ENCODE peak calls at places on chromosomes 6 and 20, in nine cellular contexts. F is foreskin fibroblast, T is A549, E is LNCaP clone FGC, B is pancreas, C is neural progenitor cell, W is upper lobe of right lung, N is fibroblast of pulmonary artery, G is cardiac fibroblast. O is an unnamed sample.

GRCh38 chr20:51525241-51526104 is 17.0 kb downstream of the NFATC2 start:
- DNase-seq in B (no peak), T (no peak), F (no peak), G (no peak), C (no peak), W (no peak), N (no peak), E (no peak), O (no peak)

GRCh38 chr6:93337014-93337413 is 82.3 kb downstream of the EPHA7 start:
- DNase-seq in T (no peak), G (no peak), B (no peak), E (no peak), W (no peak), N (no peak), C (no peak), F (no peak), O (no peak)

GRCh38 chr6:137223370-137224131 is 4.4 kb upstream of the IFNGR1 start:
- DNase-seq in C (no peak), F (no peak), T (peak; percentile 75), N (peak; percentile 97), W (no peak), B (no peak), G (peak; percentile 90), E (peak; percentile 80), O (peak; percentile 98)

GRCh38 chr6:81806793-81807565 is 54.5 kb upstream of the TENT5A start:
- DNase-seq in F (no peak), E (peak; percentile 54), B (no peak), G (no peak), W (no peak), C (peak; percentile 16), T (no peak), N (no peak), O (no peak)

GRCh38 chr6:96066376-96066775 is 50.6 kb downstream of the FUT9 start:
- DNase-seq in N (no peak), F (no peak), B (no peak), W (no peak), G (no peak), E (no peak), T (no peak), C (no peak), O (no peak)

GRCh38 chr6:16136536-16137450 is 7.9 kb downstream of the MYLIP start:
- DNase-seq in C (no peak), N (peak; percentile 65), T (peak; percentile 5), E (no peak), W (no peak), F (peak; percentile 85), B (no peak), G (peak; percentile 65), O (peak; percentile 90)

GRCh38 chr6:109255946-109256628 is 126.2 kb downstream of the CD164 start:
- DNase-seq in T (no peak), B (no peak), G (peak; percentile 25), C (no peak), N (no peak), W (no peak), F (no peak), E (peak; percentile 94), O (peak; percentile 12)

GRCh38 chr6:41599836-41600445 is 38.3 kb upstream of the MDFI start:
- DNase-seq in W (peak; percentile 32), T (no peak), F (no peak), G (no peak), B (no peak), N (no peak), E (no peak), C (no peak), O (no peak)

GRCh38 chr20:31698803-31699718 is 23.6 kb downstream of the BCL2L1 start:
- DNase-seq in N (peak; percentile 93), F (peak; percentile 94), W (no peak), T (peak; percentile 87), C (no peak), G (peak; percentile 92), E (no peak), B (no peak), O (peak; percentile 98)

GRCh38 chr6:20574355-20574754 is 40.1 kb downstream of the CDKAL1 start:
- DNase-seq in F (no peak), W (no peak), B (no peak), G (no peak), T (no peak), E (no peak), C (no peak), N (no peak), O (no peak)

GRCh38 chr20:9583151-9583550 is 68.8 kb downstream of the LAMP5 start:
- DNase-seq in N (no peak), T (no peak), E (no peak), C (no peak), F (no peak), B (no peak), W (no peak), G (no peak), O (no peak)

GRCh38 chr6:109465772-109466171 is 10.2 kb upstream of the MICAL1 start:
- DNase-seq in F (no peak), C (no peak), E (peak; percentile 87), N (no peak), W (peak; percentile 91), B (no peak), G (no peak), T (no peak), O (no peak)

GRCh38 chr6:43954311-43955131 is 172.7 kb downstream of the MRPL14 start:
- DNase-seq in F (no peak), N (no peak), T (no peak), C (no peak), W (no peak), E (no peak), G (no peak), B (peak; percentile 59), O (no peak)

GRCh38 chr6:125099211-125100017 is 54.2 kb upstream of the TPD52L1 start:
- DNase-seq in E (no peak), F (peak; percentile 61), G (peak; percentile 67), C (peak; percentile 72), N (peak; percentile 69), B (peak; percentile 73), W (peak; percentile 82), T (peak; percentile 85), O (peak; percentile 54)

GRCh38 chr20:3651204-3651970 is 11.8 kb downstream of the GFRA4 start:
- DNase-seq in T (no peak), C (no peak), E (no peak), N (no peak), G (no peak), B (no peak), F (no peak), W (no peak), O (no peak)

GRCh38 chr6:109031416-109031815 is 63.2 kb downstream of the SESN1 start:
- DNase-seq in W (no peak), T (no peak), G (no peak), C (no peak), B (no peak), E (no peak), F (no peak), N (no peak), O (no peak)

GRCh38 chr6:68296126-68296525 is 339.0 kb upstream of the ADGRB3 start:
- DNase-seq in C (no peak), W (no peak), E (no peak), G (peak; percentile 55), F (no peak), T (no peak), B (no peak), N (peak; percentile 41), O (peak; percentile 74)

GRCh38 chr6:2871922-2872321 is 30.3 kb upstream of the SERPINB1 start:
- DNase-seq in T (no peak), W (no peak), C (no peak), F (no peak), E (no peak), N (no peak), B (no peak), G (no peak), O (no peak)

GRCh38 chr6:87700351-87700728 is 1.7 kb downstream of the AKIRIN2 start:
- DNase-seq in G (peak; percentile 32), N (no peak), C (no peak), B (no peak), W (no peak), T (no peak), F (no peak), E (no peak), O (no peak)

GRCh38 chr6:87699576-87699975 is 2.5 kb downstream of the AKIRIN2 start:
- DNase-seq in C (no peak), N (no peak), W (no peak), T (no peak), B (no peak), F (no peak), G (no peak), E (no peak), O (no peak)

GRCh38 chr6:87701676-87702588 is at the start of gene AKIRIN2:
- DNase-seq in W (peak; percentile 97), F (peak; percentile 98), C (peak; percentile 99), T (peak; percentile 98), N (peak; percentile 100), B (peak; percentile 96), G (peak; percentile 100), E (peak; percentile 79), O (peak; percentile 100)

GRCh38 chr6:87702589-87702945 is 534 bp upstream of the AKIRIN2 start:
- DNase-seq in G (peak; percentile 67), C (peak; percentile 84), T (peak; percentile 46), N (peak; percentile 72), E (no peak), W (no peak), F (peak; percentile 35), B (no peak), O (peak; percentile 84)

GRCh38 chr6:87700729-87701675 is 1.0 kb downstream of the AKIRIN2 start:
- DNase-seq in G (peak; percentile 57), T (peak; percentile 63), N (peak; percentile 57), B (peak; percentile 85), C (peak; percentile 55), F (peak; percentile 86), E (no peak), W (no peak), O (peak; percentile 53)
- TF ChIP-seq CTCF in G (no peak), T (no peak), N (no peak), B (no peak), C (no peak), F (no peak), E (no peak), W (no peak), O (peak; percentile 16)

GRCh38 chr6:45423901-45424627 is 46.3 kb upstream of the SUPT3H start:
- DNase-seq in E (no peak), W (peak; percentile 69), C (peak; percentile 65), G (peak; percentile 47), F (no peak), N (no peak), B (peak; percentile 55), T (no peak), O (peak; percentile 55)
- H3K4me3 ChIP-seq in E (no peak overlapping the region), W (peak overlapping the region; percentile 58), C (peak overlapping the region; percentile 63), G (peak overlapping the region; percentile 86), F (peak overlapping the region; percentile 96), N (peak overlapping the region; percentile 93), B (peak overlapping the region; percentile 43), T (no peak overlapping the region), O (peak overlapping the region; percentile 95)

GRCh38 chr6:107459283-107460073 is at the start of gene PDSS2:
- DNase-seq in C (peak; percentile 99), N (peak; percentile 96), W (peak; percentile 100), B (peak; percentile 98), E (peak; percentile 94), F (peak; percentile 96), T (peak; percentile 95), G (peak; percentile 97), O (peak; percentile 96)
- TF ChIP-seq CTCF in C (peak; percentile 65), N (peak; percentile 65), W (peak; percentile 59), B (no peak), E (peak; percentile 64), F (peak; percentile 47), T (peak; percentile 23), G (peak; percentile 62), O (peak; percentile 71)

DNA sequence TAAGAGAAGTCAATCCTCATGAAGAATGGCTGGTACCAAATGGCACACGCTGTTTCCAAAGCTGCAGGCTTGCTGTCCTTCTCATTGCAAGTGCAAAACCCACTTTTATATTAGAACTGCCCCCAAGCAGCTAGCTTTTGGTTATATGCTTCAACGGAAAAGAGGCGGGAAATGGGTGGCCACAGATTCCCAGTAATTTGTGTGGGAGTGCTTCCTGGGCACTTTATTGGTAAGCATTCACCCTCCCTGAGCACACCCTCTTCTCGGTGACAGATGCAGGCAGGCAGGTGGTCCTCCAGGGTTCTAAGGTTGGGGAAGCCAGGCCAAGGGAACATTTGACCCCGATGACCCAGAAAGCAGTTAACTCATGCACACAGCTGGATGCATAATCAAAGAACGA is 29.1 kb downstream of the PRDM1 start:
- DNase-seq in T (no peak), B (no peak), G (no peak), W (no peak), E (no peak), C (no peak), F (no peak), N (no peak), O (no peak)
- H3K4me3 ChIP-seq in T (no peak overlapping the region), B (no peak overlapping the region), G (no peak overlapping the region), W (no peak overlapping the region), E (no peak overlapping the region), C (no peak overlapping the region), F (no peak overlapping the region), N (no peak overlapping the region), O (no peak overlapping the region)

O was measured in choroid plexus epithelial cell.